ENCODE peak calls at places on chromosomes 16 and 17, in five cellular contexts. One of them, this sample, is unnamed.

GRCh38 chr16:67976205-67976604 is 4.1 kb downstream of the DPEP3 start:
- DNase-seq in GM19239: no peak
- DNase-seq in right lobe of liver: no peak
- DNase-seq in activated naive CD8-positive, alpha-beta T cell treated with anti-CD3 and anti-CD28 coated beads for 36 hours: no peak
- DNase-seq in fibroblast of mammary gland: no peak
- DNase-seq in this sample: no peak

GRCh38 chr16:66414891-66415290 is 12.2 kb upstream of the BEAN1 start:
- DNase-seq in GM19239: no peak
- DNase-seq in right lobe of liver: no peak
- DNase-seq in activated naive CD8-positive, alpha-beta T cell treated with anti-CD3 and anti-CD28 coated beads for 36 hours: no peak
- DNase-seq in fibroblast of mammary gland: peak; percentile 83
- DNase-seq in this sample: no peak

GRCh38 chr16:75385507-75386152 is 47.7 kb downstream of the CFDP1 start:
- DNase-seq in GM19239: no peak
- DNase-seq in right lobe of liver: no peak
- DNase-seq in activated naive CD8-positive, alpha-beta T cell treated with anti-CD3 and anti-CD28 coated beads for 36 hours: no peak
- DNase-seq in fibroblast of mammary gland: peak; percentile 91
- DNase-seq in this sample: peak; percentile 16

GRCh38 chr17:44677136-44677535 is 12.4 kb downstream of the CCDC43 start:
- DNase-seq in GM19239: no peak
- DNase-seq in right lobe of liver: no peak
- DNase-seq in activated naive CD8-positive, alpha-beta T cell treated with anti-CD3 and anti-CD28 coated beads for 36 hours: no peak
- DNase-seq in fibroblast of mammary gland: peak; percentile 12
- DNase-seq in this sample: no peak

GRCh38 chr17:64399071-64399766 is 8.6 kb upstream of the PECAM1 start:
- DNase-seq in GM19239: no peak
- DNase-seq in right lobe of liver: no peak
- DNase-seq in activated naive CD8-positive, alpha-beta T cell treated with anti-CD3 and anti-CD28 coated beads for 36 hours: no peak
- DNase-seq in fibroblast of mammary gland: no peak
- DNase-seq in this sample: no peak

GRCh38 chr17:45809484-45809883 is 25.4 kb downstream of the CRHR1 start:
- DNase-seq in GM19239: no peak
- DNase-seq in right lobe of liver: no peak
- DNase-seq in activated naive CD8-positive, alpha-beta T cell treated with anti-CD3 and anti-CD28 coated beads for 36 hours: no peak
- DNase-seq in fibroblast of mammary gland: no peak
- DNase-seq in this sample: no peak

GRCh38 chr17:69445132-69445531 is 30.6 kb downstream of the MAP2K6 start:
- DNase-seq in GM19239: no peak
- DNase-seq in right lobe of liver: no peak
- DNase-seq in activated naive CD8-positive, alpha-beta T cell treated with anti-CD3 and anti-CD28 coated beads for 36 hours: no peak
- DNase-seq in fibroblast of mammary gland: no peak
- DNase-seq in this sample: no peak

GRCh38 chr17:20313306-20313705 is 154.0 kb downstream of the LGALS9B start:
- DNase-seq in GM19239: no peak
- DNase-seq in right lobe of liver: no peak
- DNase-seq in activated naive CD8-positive, alpha-beta T cell treated with anti-CD3 and anti-CD28 coated beads for 36 hours: no peak
- DNase-seq in fibroblast of mammary gland: no peak
- DNase-seq in this sample: no peak

GRCh38 chr16:30976486-30976885 is 8.5 kb upstream of the HSD3B7 start:
- DNase-seq in GM19239: no peak
- DNase-seq in right lobe of liver: no peak
- DNase-seq in activated naive CD8-positive, alpha-beta T cell treated with anti-CD3 and anti-CD28 coated beads for 36 hours: no peak
- DNase-seq in fibroblast of mammary gland: no peak
- DNase-seq in this sample: no peak

GRCh38 chr17:596763-597644 is 117.6 kb downstream of the VPS53 start:
- DNase-seq in GM19239: no peak
- DNase-seq in right lobe of liver: peak; percentile 37
- DNase-seq in activated naive CD8-positive, alpha-beta T cell treated with anti-CD3 and anti-CD28 coated beads for 36 hours: peak; percentile 35
- DNase-seq in fibroblast of mammary gland: peak; percentile 86
- DNase-seq in this sample: no peak

GRCh38 chr17:79668344-79669250 is 57.7 kb upstream of the RBFOX3 start:
- DNase-seq in GM19239: no peak
- DNase-seq in right lobe of liver: no peak
- DNase-seq in activated naive CD8-positive, alpha-beta T cell treated with anti-CD3 and anti-CD28 coated beads for 36 hours: no peak
- DNase-seq in fibroblast of mammary gland: no peak
- DNase-seq in this sample: no peak

GRCh38 chr16:24988593-24989338 is 26.4 kb downstream of the ARHGAP17 start:
- DNase-seq in GM19239: no peak
- DNase-seq in right lobe of liver: peak; percentile 75
- DNase-seq in activated naive CD8-positive, alpha-beta T cell treated with anti-CD3 and anti-CD28 coated beads for 36 hours: peak; percentile 19
- DNase-seq in fibroblast of mammary gland: peak; percentile 76
- DNase-seq in this sample: no peak

GRCh38 chr17:36133629-36134259 is 30.1 kb downstream of the CCL4 start:
- DNase-seq in GM19239: no peak
- DNase-seq in right lobe of liver: no peak
- DNase-seq in activated naive CD8-positive, alpha-beta T cell treated with anti-CD3 and anti-CD28 coated beads for 36 hours: no peak
- DNase-seq in fibroblast of mammary gland: peak; percentile 38
- DNase-seq in this sample: no peak

GRCh38 chr16:12250578-12250977 is 274.0 kb downstream of the SNX29 start:
- DNase-seq in GM19239: no peak
- DNase-seq in right lobe of liver: no peak
- DNase-seq in activated naive CD8-positive, alpha-beta T cell treated with anti-CD3 and anti-CD28 coated beads for 36 hours: no peak
- DNase-seq in fibroblast of mammary gland: no peak
- DNase-seq in this sample: no peak

GRCh38 chr16:8962393-8963009 is 1.2 kb downstream of the USP7 start:
- DNase-seq in GM19239: peak; percentile 65
- DNase-seq in right lobe of liver: peak; percentile 54
- DNase-seq in activated naive CD8-positive, alpha-beta T cell treated with anti-CD3 and anti-CD28 coated beads for 36 hours: peak; percentile 58
- DNase-seq in fibroblast of mammary gland: no peak
- DNase-seq in this sample: peak; percentile 76

GRCh38 chr17:81666092-81666341 is 388 bp downstream of the OXLD1 start:
- DNase-seq in GM19239: no peak
- DNase-seq in right lobe of liver: no peak
- DNase-seq in activated naive CD8-positive, alpha-beta T cell treated with anti-CD3 and anti-CD28 coated beads for 36 hours: no peak
- DNase-seq in fibroblast of mammary gland: no peak
- DNase-seq in this sample: no peak

GRCh38 chr17:77566566-77566965 is 391.9 kb upstream of the TNRC6C start:
- DNase-seq in GM19239: no peak
- DNase-seq in right lobe of liver: no peak
- DNase-seq in activated naive CD8-positive, alpha-beta T cell treated with anti-CD3 and anti-CD28 coated beads for 36 hours: no peak
- DNase-seq in fibroblast of mammary gland: no peak
- DNase-seq in this sample: no peak

GRCh38 chr16:68076560-68076959 is 8.6 kb upstream of the NFATC3 start:
- DNase-seq in GM19239: no peak
- DNase-seq in right lobe of liver: peak; percentile 89
- DNase-seq in activated naive CD8-positive, alpha-beta T cell treated with anti-CD3 and anti-CD28 coated beads for 36 hours: no peak
- DNase-seq in fibroblast of mammary gland: no peak
- DNase-seq in this sample: no peak

GRCh38 chr17:19573075-19573474 is 39.4 kb downstream of the SLC47A1 start:
- DNase-seq in GM19239: no peak
- DNase-seq in right lobe of liver: no peak
- DNase-seq in activated naive CD8-positive, alpha-beta T cell treated with anti-CD3 and anti-CD28 coated beads for 36 hours: no peak
- DNase-seq in fibroblast of mammary gland: peak; percentile 59
- DNase-seq in this sample: no peak

GRCh38 chr16:82867425-82867824 is 240.7 kb downstream of the CDH13 start:
- DNase-seq in GM19239: no peak
- DNase-seq in right lobe of liver: no peak
- DNase-seq in activated naive CD8-positive, alpha-beta T cell treated with anti-CD3 and anti-CD28 coated beads for 36 hours: no peak
- DNase-seq in fibroblast of mammary gland: peak; percentile 35
- DNase-seq in this sample: no peak

GRCh38 chr17:76700627-76701470 is 9.9 kb downstream of the MXRA7 start:
- DNase-seq in GM19239: no peak
- DNase-seq in right lobe of liver: no peak
- DNase-seq in activated naive CD8-positive, alpha-beta T cell treated with anti-CD3 and anti-CD28 coated beads for 36 hours: no peak
- DNase-seq in fibroblast of mammary gland: peak; percentile 87
- DNase-seq in this sample: no peak

GRCh38 chr16:30985401-30986128 is 558 bp downstream of the HSD3B7 start:
- DNase-seq in GM19239: no peak
- DNase-seq in right lobe of liver: peak; percentile 86
- DNase-seq in activated naive CD8-positive, alpha-beta T cell treated with anti-CD3 and anti-CD28 coated beads for 36 hours: no peak
- DNase-seq in fibroblast of mammary gland: peak; percentile 84
- DNase-seq in this sample: no peak

GRCh38 chr17:44919885-44920564 is 4.7 kb upstream of the GFAP start:
- DNase-seq in GM19239: peak; percentile 91
- DNase-seq in right lobe of liver: peak; percentile 84
- DNase-seq in activated naive CD8-positive, alpha-beta T cell treated with anti-CD3 and anti-CD28 coated beads for 36 hours: peak; percentile 63
- DNase-seq in fibroblast of mammary gland: peak; percentile 79
- DNase-seq in this sample: peak; percentile 55

GRCh38 chr16:15660203-15660601 is 10.2 kb downstream of the NDE1 start:
- DNase-seq in GM19239: no peak
- DNase-seq in right lobe of liver: no peak
- DNase-seq in activated naive CD8-positive, alpha-beta T cell treated with anti-CD3 and anti-CD28 coated beads for 36 hours: no peak
- DNase-seq in fibroblast of mammary gland: no peak
- DNase-seq in this sample: no peak

GRCh38 chr17:44359458-44360143 is 4.1 kb downstream of the FAM171A2 start:
- DNase-seq in GM19239: no peak
- DNase-seq in right lobe of liver: no peak
- DNase-seq in activated naive CD8-positive, alpha-beta T cell treated with anti-CD3 and anti-CD28 coated beads for 36 hours: no peak
- DNase-seq in fibroblast of mammary gland: no peak
- DNase-seq in this sample: no peak

GRCh38 chr17:40209404-40210093 is 9.6 kb upstream of the WIPF2 start:
- DNase-seq in GM19239: no peak
- DNase-seq in right lobe of liver: no peak
- DNase-seq in activated naive CD8-positive, alpha-beta T cell treated with anti-CD3 and anti-CD28 coated beads for 36 hours: no peak
- DNase-seq in fibroblast of mammary gland: no peak
- DNase-seq in this sample: no peak

This sample was measured in GM06990.